ENCODE peak calls at places on chromosomes 1 and 21, in seven cellular contexts. U is GM19239, X is NCI-H2081, G is ovary, E is cardiac septum, V is SW480, B is foreskin fibroblast. H is an unnamed sample.

GRCh38 chr1:110148961-110149360 is 1.3 kb upstream of the SLC6A17 start:
- DNase-seq in U (no peak), X (peak; percentile 6), G (no peak), E (no peak), V (peak; percentile 11), B (no peak), H (no peak)

GRCh38 chr1:8450312-8450711 is 132.4 kb downstream of the SLC45A1 start:
- DNase-seq in U (no peak), X (no peak), G (no peak), E (no peak), V (no peak), B (no peak), H (no peak)

GRCh38 chr1:45507893-45508292 is 7.8 kb downstream of the MMACHC start:
- DNase-seq in U (no peak), X (no peak), G (no peak), E (no peak), V (no peak), B (no peak), H (no peak)

GRCh38 chr21:21195417-21195816 is 197.2 kb downstream of the NCAM2 start:
- DNase-seq in U (no peak), X (no peak), G (no peak), E (no peak), V (no peak), B (no peak), H (no peak)

GRCh38 chr1:45499415-45499769 is 481 bp downstream of the CCDC163 start:
- DNase-seq in U (peak; percentile 42), X (peak; percentile 66), G (no peak), E (no peak), V (no peak), B (no peak), H (no peak)

GRCh38 chr1:154559496-154559950 is 1.1 kb upstream of the UBE2Q1 start:
- DNase-seq in U (peak; percentile 75), X (peak; percentile 97), G (peak; percentile 91), E (peak; percentile 91), V (peak; percentile 90), B (peak; percentile 87), H (peak; percentile 94)

GRCh38 chr1:109825774-109826173 is 62.1 kb upstream of the EPS8L3 start:
- DNase-seq in U (no peak), X (no peak), G (no peak), E (no peak), V (no peak), B (no peak), H (no peak)

GRCh38 chr1:206797534-206798383 is 25.5 kb upstream of the IL10 start:
- DNase-seq in U (no peak), X (no peak), G (no peak), E (no peak), V (no peak), B (no peak), H (no peak)

GRCh38 chr1:94050675-94051074 is 70.3 kb downstream of the ABCA4 start:
- DNase-seq in U (no peak), X (no peak), G (no peak), E (no peak), V (no peak), B (no peak), H (no peak)

GRCh38 chr1:8667869-8668595 is 149.4 kb downstream of the RERE start:
- DNase-seq in U (no peak), X (no peak), G (no peak), E (no peak), V (peak; percentile 25), B (peak; percentile 63), H (no peak)

H was measured in testis.